ENCODE peak calls at places on chromosomes 7 and 10, in four cellular contexts. One of them, this sample, is unnamed. For H3K36me3, the result is how much of the 10 kb centered on the place peaks cover.

GRCh38 chr10:101224910-101225823 is 4.1 kb downstream of the LBX1 start:
- DNase-seq in adrenal gland: peak
- DNase-seq in pancreas: no peak
- DNase-seq in uterus: no peak
- DNase-seq in this sample: no peak

GRCh38 chr7:111735661-111736323 is 173.5 kb upstream of the IMMP2L start:
- DNase-seq in uterus: peak
- DNase-seq in pancreas: no peak
- DNase-seq in adrenal gland: peak
- DNase-seq in this sample: peak

GRCh38 chr7:47649901-47650300 is 68.0 kb upstream of the TNS3 start:
- DNase-seq in adrenal gland: no peak
- DNase-seq in pancreas: no peak
- DNase-seq in uterus: no peak
- DNase-seq in this sample: no peak

GRCh38 chr7:1620835-1621234 is 49.2 kb upstream of the ELFN1 start:
- DNase-seq in uterus: no peak
- DNase-seq in pancreas: no peak
- DNase-seq in adrenal gland: no peak
- DNase-seq in this sample: no peak

GRCh38 chr7:80584778-80585177 is 53.7 kb upstream of the CD36 start:
- DNase-seq in adrenal gland: peak
- DNase-seq in uterus: no peak
- DNase-seq in pancreas: no peak
- DNase-seq in this sample: no peak

GRCh38 chr7:101128040-101128834 is 1.3 kb downstream of the SERPINE1 start:
- DNase-seq in pancreas: no peak
- DNase-seq in uterus: no peak
- DNase-seq in adrenal gland: no peak
- DNase-seq in this sample: no peak

GRCh38 chr10:82071231-82071630 is 196.2 kb downstream of the NRG3 start:
- DNase-seq in adrenal gland: no peak
- DNase-seq in pancreas: no peak
- DNase-seq in uterus: no peak
- DNase-seq in this sample: no peak

GRCh38 chr10:128480601-128481000 is 354.4 kb upstream of the MKI67 start:
- DNase-seq in pancreas: no peak
- DNase-seq in uterus: no peak
- DNase-seq in adrenal gland: no peak
- DNase-seq in this sample: no peak

GRCh38 chr10:89249066-89249465 is 2.5 kb downstream of the LIPA start:
- DNase-seq in uterus: no peak
- DNase-seq in adrenal gland: no peak
- DNase-seq in pancreas: no peak
- DNase-seq in this sample: no peak

GRCh38 chr7:1055084-1055450 is 10.7 kb downstream of the GPR146 start:
- DNase-seq in pancreas: peak
- DNase-seq in adrenal gland: peak
- DNase-seq in uterus: peak
- DNase-seq in this sample: no peak

GRCh38 chr10:60098676-60099601 is 192.6 kb upstream of the CCDC6 start:
- DNase-seq in uterus: no peak
- DNase-seq in adrenal gland: no peak
- DNase-seq in pancreas: no peak
- DNase-seq in this sample: no peak

GRCh38 chr7:100865971-100866720 is 1.0 kb upstream of the TRIP6 start:
- DNase-seq in pancreas: peak
- DNase-seq in adrenal gland: peak
- DNase-seq in uterus: peak
- DNase-seq in this sample: no peak

GRCh38 chr10:73439055-73439454 is 5.7 kb upstream of the MSS51 start:
- DNase-seq in uterus: no peak
- DNase-seq in adrenal gland: no peak
- DNase-seq in pancreas: no peak
- DNase-seq in this sample: no peak

GRCh38 chr7:27899601-27900000 is 159.6 kb downstream of the TAX1BP1 start:
- DNase-seq in pancreas: no peak
- DNase-seq in adrenal gland: no peak
- DNase-seq in uterus: no peak
- DNase-seq in this sample: no peak

GRCh38 chr7:80724249-80724871 is 85.9 kb downstream of the CD36 start:
- DNase-seq in pancreas: no peak
- DNase-seq in uterus: no peak
- DNase-seq in adrenal gland: no peak
- DNase-seq in this sample: no peak

GRCh38 chr7:31710171-31710570 is 23.2 kb downstream of the PPP1R17 start:
- DNase-seq in uterus: no peak
- DNase-seq in pancreas: no peak
- DNase-seq in adrenal gland: no peak
- DNase-seq in this sample: no peak

GRCh38 chr10:2508971-2509605 is 558.3 kb upstream of the PFKP start:
- DNase-seq in uterus: no peak
- DNase-seq in adrenal gland: no peak
- DNase-seq in pancreas: no peak
- DNase-seq in this sample: peak

GRCh38 chr7:43076189-43076605 is 36.2 kb upstream of the HECW1 start:
- DNase-seq in uterus: no peak
- DNase-seq in pancreas: no peak
- DNase-seq in adrenal gland: no peak
- DNase-seq in this sample: no peak

GRCh38 chr7:128203710-128204214 is 37.3 kb upstream of the LEP start:
- DNase-seq in uterus: no peak
- DNase-seq in adrenal gland: peak
- DNase-seq in pancreas: no peak
- DNase-seq in this sample: peak

GRCh38 chr10:3882855-3883254 is 97.8 kb upstream of the KLF6 start:
- DNase-seq in adrenal gland: no peak
- DNase-seq in pancreas: no peak
- DNase-seq in uterus: no peak
- DNase-seq in this sample: no peak

GRCh38 chr7:7639421-7639820 is 1.1 kb upstream of the UMAD1 start:
- DNase-seq in uterus: no peak
- DNase-seq in adrenal gland: no peak
- DNase-seq in pancreas: no peak
- DNase-seq in this sample: no peak

GRCh38 chr10:130179640-130180039 is 43.4 kb downstream of the GLRX3 start:
- DNase-seq in uterus: no peak
- DNase-seq in pancreas: no peak
- DNase-seq in adrenal gland: peak
- DNase-seq in this sample: no peak

GRCh38 chr7:2247141-2247985 is 5.3 kb downstream of the NUDT1 start:
- DNase-seq in adrenal gland: no peak
- DNase-seq in pancreas: no peak
- DNase-seq in uterus: no peak
- DNase-seq in this sample: no peak

GRCh38 chr7:111892568-111892967 is 313.6 kb downstream of the DOCK4 start:
- DNase-seq in uterus: no peak
- DNase-seq in pancreas: no peak
- DNase-seq in adrenal gland: no peak
- DNase-seq in this sample: no peak

GRCh38 chr10:49368256-49368655 is 27.6 kb downstream of the DRGX start:
- DNase-seq in pancreas: no peak
- DNase-seq in adrenal gland: no peak
- DNase-seq in uterus: no peak
- DNase-seq in this sample: no peak

GRCh38 chr7:39085590-39086049 is 107.9 kb downstream of the POU6F2 start:
- DNase-seq in uterus: no peak
- DNase-seq in pancreas: no peak
- DNase-seq in adrenal gland: peak
- DNase-seq in this sample: no peak

GRCh38 chr10:11512596-11512995 is 98.9 kb downstream of the USP6NL start:
- DNase-seq in pancreas: no peak
- DNase-seq in adrenal gland: no peak
- DNase-seq in uterus: no peak
- DNase-seq in this sample: no peak

GRCh38 chr10:11516419-11516721 is 95.1 kb downstream of the USP6NL start:
- DNase-seq in pancreas: no peak
- DNase-seq in adrenal gland: no peak
- DNase-seq in uterus: no peak
- DNase-seq in this sample: no peak

GRCh38 chr10:11517150-11517549 is 94.3 kb downstream of the USP6NL start:
- DNase-seq in pancreas: no peak
- DNase-seq in uterus: no peak
- DNase-seq in adrenal gland: no peak
- DNase-seq in this sample: no peak

GRCh38 chr10:11513727-11514126 is 97.7 kb downstream of the USP6NL start:
- DNase-seq in pancreas: no peak
- DNase-seq in adrenal gland: peak
- DNase-seq in uterus: no peak
- DNase-seq in this sample: no peak

DNA sequence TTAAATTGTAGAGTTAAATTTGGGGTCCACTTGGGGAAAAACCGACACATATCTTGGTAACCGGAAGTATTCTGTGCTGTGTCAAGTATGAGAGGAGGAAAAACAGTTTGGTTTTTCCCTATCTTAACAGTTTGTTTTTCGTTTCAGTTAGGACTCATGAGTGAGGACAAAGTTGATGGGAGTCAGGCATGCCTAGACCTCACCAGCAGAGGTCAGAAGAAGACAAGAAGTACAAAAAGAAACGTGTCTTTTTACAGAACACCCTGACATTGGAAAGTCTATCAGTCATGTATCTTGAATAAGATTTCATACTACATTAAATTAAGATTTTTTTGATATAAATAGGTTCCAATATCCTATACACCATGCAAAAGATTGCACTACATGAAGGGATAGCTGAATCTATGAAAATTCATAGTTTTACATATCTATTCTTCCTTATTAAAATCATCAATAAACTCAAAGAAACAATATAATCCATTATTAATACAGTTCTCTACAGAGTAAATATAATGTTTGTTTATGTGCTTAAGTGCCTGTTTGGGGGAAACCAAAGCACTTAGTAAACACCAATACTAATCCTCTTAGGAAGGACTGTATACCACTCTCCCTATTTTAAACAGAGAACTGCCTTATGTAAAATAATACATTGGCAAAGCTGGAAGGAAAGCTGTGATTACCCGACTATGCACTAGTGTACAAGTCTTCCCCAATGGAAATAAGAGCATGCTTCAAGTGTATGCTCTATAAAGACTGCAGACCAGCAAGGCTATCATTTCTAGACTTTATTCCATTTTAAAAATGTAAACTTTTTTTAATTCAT is 95.6 kb downstream of the USP6NL start:
- DNase-seq in pancreas: no peak
- DNase-seq in adrenal gland: peak
- DNase-seq in uterus: peak
- DNase-seq in this sample: peak
- H3K4me3 ChIP-seq in pancreas: no peak
- H3K4me3 ChIP-seq in adrenal gland: no peak
- H3K4me3 ChIP-seq in uterus: no peak
- H3K4me3 ChIP-seq in this sample: no peak

GRCh38 chr10:102400598-102401321 is 5.3 kb downstream of the NFKB2 start:
- DNase-seq in pancreas: peak
- DNase-seq in uterus: no peak
- DNase-seq in adrenal gland: no peak
- DNase-seq in this sample: no peak
- H3K36me3 ChIP-seq in pancreas: under half
- H3K36me3 ChIP-seq in uterus: under half
- H3K36me3 ChIP-seq in adrenal gland: under half
- H3K36me3 ChIP-seq in this sample: half or more

GRCh38 chr10:28730031-28730778 is 52.9 kb downstream of the BAMBI start:
- DNase-seq in adrenal gland: no peak
- DNase-seq in uterus: no peak
- DNase-seq in pancreas: no peak
- DNase-seq in this sample: no peak
- H3K27ac ChIP-seq in adrenal gland: no peak
- H3K27ac ChIP-seq in uterus: peak
- H3K27ac ChIP-seq in pancreas: no peak
- H3K27ac ChIP-seq in this sample: peak

DNA sequence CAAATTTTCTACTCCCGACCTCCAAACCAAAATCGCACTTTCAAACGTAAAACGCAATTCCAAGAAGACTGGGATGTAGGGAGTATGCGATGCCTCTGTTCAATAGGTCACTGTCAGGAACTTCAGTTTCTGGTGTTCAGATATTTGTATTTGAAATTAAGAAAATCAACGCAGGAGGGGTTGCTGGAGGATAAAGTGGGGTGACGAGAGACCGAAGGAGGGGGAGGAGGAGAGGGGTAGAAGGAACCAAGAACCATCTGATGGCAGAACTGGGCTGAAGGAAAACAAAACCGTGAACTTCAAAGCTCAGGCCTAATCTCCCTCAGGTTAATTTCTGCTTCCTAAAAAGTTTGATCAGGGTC is 293.8 kb upstream of the NFE2L3 start:
- DNase-seq in uterus: no peak
- DNase-seq in adrenal gland: no peak
- DNase-seq in pancreas: no peak
- DNase-seq in this sample: no peak
- H3K4me3 ChIP-seq in uterus: no peak
- H3K4me3 ChIP-seq in adrenal gland: no peak
- H3K4me3 ChIP-seq in pancreas: no peak
- H3K4me3 ChIP-seq in this sample: no peak

DNA sequence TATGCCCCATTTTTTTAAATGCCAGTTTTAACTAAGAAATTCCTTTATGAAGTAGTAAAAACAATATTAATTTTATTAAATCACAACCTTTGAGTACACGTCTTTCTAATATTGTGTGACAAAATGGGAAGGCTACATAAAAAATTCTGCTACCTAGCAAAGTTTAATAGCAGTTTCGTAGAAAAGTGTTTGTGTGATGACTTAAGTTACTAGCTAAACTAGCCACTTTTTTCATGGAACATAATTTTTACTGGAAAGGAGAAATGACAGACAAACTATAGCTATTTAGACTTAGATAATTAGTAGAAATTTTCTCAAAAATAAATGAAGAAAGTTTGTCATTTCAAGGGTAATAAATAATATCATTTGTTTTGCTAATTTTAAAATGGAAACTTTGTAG is 153.1 kb downstream of the GPAM start:
- DNase-seq in pancreas: no peak
- DNase-seq in uterus: no peak
- DNase-seq in adrenal gland: no peak
- DNase-seq in this sample: no peak
- H3K36me3 ChIP-seq in pancreas: under half
- H3K36me3 ChIP-seq in uterus: under half
- H3K36me3 ChIP-seq in adrenal gland: under half
- H3K36me3 ChIP-seq in this sample: under half